ENCODE peak calls at places on chromosomes 6 and 20, in four cellular contexts. Y is A549, J is mammary epithelial cell, V is heart right ventricle. Z is an unnamed sample. For H3K4me1, the result is how much of the 10 kb centered on the place peaks cover.

GRCh38 chr6:134888316-134888715 is 61.6 kb downstream of the ALDH8A1 start:
- DNase-seq in Y (no peak), J (no peak), V (no peak), Z (no peak)

GRCh38 chr20:48148916-48149672 is 363.8 kb upstream of the SULF2 start:
- DNase-seq in Y (no peak), J (no peak), V (no peak), Z (no peak)

GRCh38 chr6:24922174-24922573 is 13.6 kb downstream of the RIPOR2 start:
- DNase-seq in Y (no peak), J (no peak), V (no peak), Z (no peak)

GRCh38 chr6:28866342-28867077 is 57.3 kb downstream of the TRIM27 start:
- DNase-seq in Y (peak), J (peak), V (peak), Z (peak)

GRCh38 chr6:16572943-16573342 is 188.3 kb downstream of the ATXN1 start:
- DNase-seq in Y (no peak), J (no peak), V (no peak), Z (no peak)

GRCh38 chr6:169420912-169421543 is 167.4 kb upstream of the THBS2 start:
- DNase-seq in Y (no peak), J (no peak), V (no peak), Z (no peak)

GRCh38 chr6:46381057-46381456 is 110.2 kb downstream of the RCAN2 start:
- DNase-seq in Y (no peak), J (no peak), V (no peak), Z (no peak)

GRCh38 chr20:32580970-32581838 is 3.9 kb downstream of the NOL4L start:
- DNase-seq in Y (no peak), J (no peak), V (peak), Z (no peak)

GRCh38 chr20:43389231-43389630 is 68.5 kb upstream of the SRSF6 start:
- DNase-seq in Y (no peak), J (no peak), V (peak), Z (no peak)

GRCh38 chr20:5282561-5282960 is 34.2 kb downstream of the PROKR2 start:
- DNase-seq in Y (no peak), J (peak), V (no peak), Z (peak)

GRCh38 chr6:134247271-134247833 is 70.6 kb downstream of the SGK1 start:
- DNase-seq in Y (no peak), J (peak), V (no peak), Z (peak)

GRCh38 chr20:3011752-3012151 is 31.7 kb upstream of the GNRH2 start:
- DNase-seq in Y (no peak), J (no peak), V (no peak), Z (no peak)

GRCh38 chr20:52923123-52923543 is 49.0 kb upstream of the TSHZ2 start:
- DNase-seq in Y (no peak), J (peak), V (no peak), Z (peak)

GRCh38 chr6:109055771-109056235 is 38.8 kb downstream of the SESN1 start:
- DNase-seq in Y (no peak), J (peak), V (no peak), Z (no peak)

GRCh38 chr6:79604583-79605037 is 26.5 kb upstream of the SH3BGRL2 start:
- DNase-seq in Y (peak), J (peak), V (no peak), Z (peak)

GRCh38 chr6:53984163-53984562 is 127.1 kb upstream of the MLIP start:
- DNase-seq in Y (peak), J (peak), V (no peak), Z (peak)

GRCh38 chr6:47254906-47255305 is 54.8 kb downstream of the TNFRSF21 start:
- DNase-seq in Y (no peak), J (peak), V (no peak), Z (no peak)

GRCh38 chr6:85641522-85641915 is 1.2 kb downstream of the SYNCRIP start:
- DNase-seq in Y (no peak), J (peak), V (no peak), Z (peak)

GRCh38 chr6:155408981-155409380 is 46.7 kb downstream of the NOX3 start:
- DNase-seq in Y (no peak), J (no peak), V (no peak), Z (no peak)

GRCh38 chr6:38283734-38284362 is 355.9 kb downstream of the BTBD9 start:
- DNase-seq in Y (no peak), J (peak), V (no peak), Z (peak)

GRCh38 chr6:13268914-13269532 is 59.3 kb downstream of the TBC1D7 start:
- DNase-seq in Y (no peak), J (peak), V (no peak), Z (peak)

GRCh38 chr20:56974499-56975250 is 291.8 kb downstream of the BMP7 start:
- DNase-seq in Y (peak), J (peak), V (no peak), Z (peak)

GRCh38 chr6:1296542-1296941 is 15.4 kb upstream of the FOXQ1 start:
- DNase-seq in Y (peak), J (peak), V (no peak), Z (peak)

GRCh38 chr6:4906942-4907300 is 96.9 kb downstream of the RPP40 start:
- DNase-seq in Y (no peak), J (no peak), V (no peak), Z (no peak)

GRCh38 chr6:52672422-52673025 is 1.6 kb downstream of the TMEM14A start:
- DNase-seq in Y (no peak), J (peak), V (no peak), Z (peak)

GRCh38 chr20:33443512-33444239 is at the start of gene SNTA1:
- DNase-seq in Y (peak), J (peak), V (peak), Z (peak)

GRCh38 chr6:109165392-109165964 is 70.2 kb downstream of the CEP57L1 start:
- DNase-seq in Y (peak), J (peak), V (peak), Z (peak)

GRCh38 chr6:42679358-42679757 is 43.0 kb downstream of the PRPH2 start:
- DNase-seq in Y (no peak), J (no peak), V (no peak), Z (no peak)

GRCh38 chr6:39251406-39251805 is 22.1 kb upstream of the KCNK5 start:
- DNase-seq in Y (no peak), J (no peak), V (no peak), Z (no peak)

GRCh38 chr20:63315982-63316491 is 23.1 kb downstream of the COL20A1 start:
- DNase-seq in Y (no peak), J (no peak), V (no peak), Z (no peak)

GRCh38 chr20:14958626-14959025 is 621.2 kb upstream of the FLRT3 start:
- DNase-seq in Y (no peak), J (no peak), V (no peak), Z (peak)

GRCh38 chr6:6515691-6516607 is 72.6 kb upstream of the LY86 start:
- DNase-seq in Y (no peak), J (no peak), V (no peak), Z (no peak)

GRCh38 chr6:45625191-45625664 is 247.5 kb upstream of the SUPT3H start:
- DNase-seq in Y (no peak), J (peak), V (no peak), Z (no peak)

GRCh38 chr6:106907754-106908153 is 66.8 kb downstream of the CD24 start:
- DNase-seq in Y (no peak), J (no peak), V (no peak), Z (no peak)

GRCh38 chr20:3430376-3431069 is 23.1 kb upstream of the DNAAF9 start:
- DNase-seq in Y (no peak), J (no peak), V (no peak), Z (no peak)

GRCh38 chr20:49865559-49865958 is 49.8 kb downstream of the SPATA2 start:
- DNase-seq in Y (no peak), J (no peak), V (no peak), Z (no peak)

GRCh38 chr6:169529931-169530761 is 171.7 kb downstream of the WDR27 start:
- DNase-seq in Y (peak), J (no peak), V (no peak), Z (no peak)

GRCh38 chr6:89862281-89862680 is 32.0 kb upstream of the GJA10 start:
- DNase-seq in Y (no peak), J (no peak), V (no peak), Z (no peak)
- H3K4me1 ChIP-seq in Y (under half), J (under half), V (under half), Z (under half)

DNA sequence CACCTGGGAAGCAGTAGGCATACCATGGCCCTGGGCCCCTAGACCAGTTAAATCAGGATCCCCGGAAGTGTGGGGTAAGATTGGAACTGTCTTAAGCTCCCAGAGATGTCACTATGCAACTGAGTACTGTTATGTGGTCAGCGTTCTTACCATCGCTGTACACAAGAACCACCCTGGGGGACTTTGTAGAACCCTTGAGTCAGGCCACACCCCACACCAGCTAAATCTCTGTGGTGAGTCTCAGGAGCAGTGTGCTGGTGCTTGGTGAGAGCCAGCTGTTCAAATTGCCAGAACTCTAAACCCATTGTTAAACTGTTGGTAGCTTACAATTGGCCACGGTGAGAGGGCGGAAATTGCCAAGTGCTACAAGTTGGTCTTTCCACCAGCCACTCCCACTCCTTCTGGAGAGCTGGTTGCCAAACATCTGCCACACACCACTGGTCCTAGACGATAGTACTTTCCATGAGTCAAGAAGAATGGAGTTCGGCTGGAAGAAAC is 80.6 kb upstream of the SYNDIG1 start:
- DNase-seq in Y (no peak), J (peak), V (no peak), Z (no peak)
- TF ChIP-seq CTCF in Y (no peak), J (no peak), V (no peak), Z (no peak)

DNA sequence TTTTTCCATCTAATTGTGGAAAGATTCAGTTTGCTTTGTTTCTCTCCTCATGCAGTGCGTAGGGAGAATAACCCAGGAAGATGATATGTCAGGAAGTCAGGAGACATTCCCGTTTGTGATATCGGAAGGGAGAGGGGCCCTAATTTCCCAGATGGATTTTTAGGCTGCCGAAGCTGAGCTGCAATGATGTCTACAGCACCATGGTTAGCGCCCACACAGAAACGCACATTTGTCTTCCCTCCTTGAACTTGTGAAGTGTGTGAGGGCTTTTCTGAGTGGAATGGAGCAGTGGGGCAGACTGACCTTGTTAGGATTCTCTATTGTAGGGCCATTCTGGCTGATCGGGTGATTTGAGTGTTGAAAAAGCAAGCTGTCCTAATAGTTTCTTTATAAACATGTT is 191.3 kb upstream of the ARG1 start:
- DNase-seq in Y (no peak), J (no peak), V (no peak), Z (no peak)
- H3K27ac ChIP-seq in Y (no peak), J (no peak), V (no peak), Z (no peak)

GRCh38 chr20:36093804-36094145 is 60.8 kb upstream of the EPB41L1 start:
- DNase-seq in Y (no peak), J (no peak), V (no peak), Z (no peak)

GRCh38 chr20:36091561-36092423 is 62.7 kb upstream of the EPB41L1 start:
- DNase-seq in Y (no peak), J (no peak), V (no peak), Z (peak)

GRCh38 chr20:36092424-36093024 is 62.0 kb upstream of the EPB41L1 start:
- DNase-seq in Y (peak), J (no peak), V (no peak), Z (no peak)

GRCh38 chr20:36094497-36094896 is 60.0 kb upstream of the EPB41L1 start:
- DNase-seq in Y (peak), J (no peak), V (peak), Z (no peak)

GRCh38 chr20:36093025-36093803 is 61.3 kb upstream of the EPB41L1 start:
- DNase-seq in Y (peak), J (peak), V (peak), Z (no peak)
- H3K4me1 ChIP-seq in Y (half or more), J (under half), V (under half), Z (under half)

GRCh38 chr6:34506718-34507117 is 40.8 kb downstream of the PACSIN1 start:
- DNase-seq in Y (no peak), J (no peak), V (no peak), Z (no peak)

GRCh38 chr6:34510299-34510698 is 44.4 kb downstream of the PACSIN1 start:
- DNase-seq in Y (no peak), J (no peak), V (no peak), Z (no peak)

GRCh38 chr6:34509782-34510181 is 43.9 kb downstream of the PACSIN1 start:
- DNase-seq in Y (no peak), J (no peak), V (no peak), Z (no peak)

GRCh38 chr6:34511214-34511922 is 44.8 kb downstream of the SPDEF start:
- DNase-seq in Y (no peak), J (no peak), V (no peak), Z (no peak)

DNA sequence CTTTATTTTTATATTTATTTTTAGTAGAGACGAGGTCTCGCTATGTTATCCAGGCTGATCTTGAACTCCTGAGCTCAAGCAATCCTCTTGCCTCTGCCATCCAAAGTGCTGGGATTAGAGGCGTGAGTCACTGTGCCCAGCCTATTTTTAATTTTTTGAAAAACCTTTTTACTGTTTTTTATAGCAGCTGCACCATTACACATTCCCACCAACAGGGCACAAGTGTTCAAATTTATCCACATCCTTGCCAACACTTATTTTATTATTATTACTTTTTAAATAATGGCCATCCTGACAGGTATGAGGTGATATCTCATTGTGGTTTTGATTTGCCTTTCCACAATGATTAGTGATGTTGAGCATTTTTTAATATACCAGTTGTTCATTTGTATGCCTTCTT is 42.5 kb downstream of the PACSIN1 start:
- DNase-seq in Y (no peak), J (no peak), V (no peak), Z (no peak)
- TF ChIP-seq CTCF in Y (no peak), J (no peak), V (no peak), Z (peak)

GRCh38 chr6:33013608-33014007 is 4.2 kb upstream of the HLA-DOA start:
- DNase-seq in Y (no peak), J (no peak), V (no peak), Z (no peak)

GRCh38 chr6:33004940-33005339 is 4.5 kb downstream of the HLA-DOA start:
- DNase-seq in Y (no peak), J (no peak), V (no peak), Z (no peak)

GRCh38 chr6:33010356-33010755 is 965 bp upstream of the HLA-DOA start:
- DNase-seq in Y (no peak), J (no peak), V (no peak), Z (no peak)

GRCh38 chr6:33007831-33008395 is 1.5 kb downstream of the HLA-DOA start:
- DNase-seq in Y (no peak), J (no peak), V (no peak), Z (no peak)

GRCh38 chr6:33008944-33009861 is at the start of gene HLA-DOA:
- DNase-seq in Y (peak), J (no peak), V (peak), Z (no peak)
- H3K27ac ChIP-seq in Y (no peak), J (no peak), V (no peak), Z (no peak)

GRCh38 chr6:122678841-122679240 is 68.6 kb downstream of the PKIB start:
- DNase-seq in Y (no peak), J (no peak), V (no peak), Z (peak)

GRCh38 chr6:122673345-122673961 is 63.2 kb downstream of the PKIB start:
- DNase-seq in Y (no peak), J (peak), V (no peak), Z (peak)

GRCh38 chr6:122677436-122677835 is 67.2 kb downstream of the PKIB start:
- DNase-seq in Y (no peak), J (no peak), V (no peak), Z (no peak)

GRCh38 chr6:122676146-122676545 is 65.9 kb downstream of the PKIB start:
- DNase-seq in Y (no peak), J (no peak), V (no peak), Z (no peak)

DNA sequence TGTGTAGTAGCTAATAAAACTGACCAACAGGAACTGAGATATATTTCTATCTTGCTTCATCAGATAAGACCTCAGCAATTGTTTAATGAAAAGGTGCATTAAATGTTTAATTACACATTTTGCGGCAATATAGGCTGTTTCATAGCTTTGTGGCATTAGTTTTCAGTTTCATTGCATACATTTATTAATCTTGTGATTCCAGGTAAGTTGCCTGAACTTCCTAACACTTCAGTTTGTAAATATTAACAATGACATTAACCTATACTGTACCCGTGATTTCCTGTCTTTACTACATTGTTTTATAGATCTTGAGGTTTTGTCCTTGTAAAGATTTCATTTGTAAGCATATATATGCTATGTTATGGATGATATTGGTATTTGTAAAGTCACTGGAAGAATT is 66.5 kb downstream of the PKIB start:
- DNase-seq in Y (no peak), J (no peak), V (no peak), Z (no peak)
- H3K4me1 ChIP-seq in Y (under half), J (under half), V (under half), Z (under half)

DNA sequence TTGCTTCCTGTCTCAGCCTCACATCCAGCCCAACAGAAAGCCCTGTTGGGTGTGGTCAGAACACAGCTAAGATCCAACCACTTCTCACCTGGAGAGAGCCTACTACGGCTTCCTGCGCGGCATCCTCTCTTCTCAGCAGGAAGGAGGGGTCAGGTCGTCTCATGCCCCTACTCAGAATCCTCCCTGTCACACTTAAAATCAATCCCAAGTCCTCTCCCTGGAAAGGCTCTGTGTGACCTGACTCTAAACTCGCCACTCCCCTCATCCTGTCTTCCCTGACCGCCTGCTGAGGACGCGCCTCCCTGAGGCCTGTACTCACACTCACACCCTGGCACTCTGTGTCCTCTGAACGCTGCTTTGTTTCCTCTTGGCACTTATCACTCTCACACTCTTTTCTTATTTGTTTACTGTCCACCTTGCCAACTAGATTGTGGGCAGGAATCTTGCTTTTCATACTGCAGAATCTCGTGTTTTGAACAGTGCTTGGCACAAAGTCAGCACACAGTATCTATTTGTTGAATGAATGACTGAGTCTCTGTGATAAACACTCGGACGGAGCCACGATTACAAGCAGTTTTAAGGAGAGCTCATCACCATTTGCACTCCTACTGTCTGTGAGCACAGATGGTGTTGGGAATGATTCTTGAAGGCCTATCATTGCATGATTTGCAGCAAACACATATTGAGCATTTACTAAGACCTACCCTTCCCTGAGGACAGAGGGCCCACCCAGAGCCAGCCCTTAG is 18.7 kb downstream of the RAB5IF start:
- DNase-seq in Y (no peak), J (no peak), V (no peak), Z (no peak)
- TF ChIP-seq CTCF in Y (no peak), J (no peak), V (no peak), Z (no peak)

GRCh38 chr6:111750147-111750546 is 123.1 kb downstream of the FYN start:
- DNase-seq in Y (no peak), J (no peak), V (no peak), Z (no peak)
- H3K27ac ChIP-seq in Y (no peak), J (no peak), V (no peak), Z (no peak)

DNA sequence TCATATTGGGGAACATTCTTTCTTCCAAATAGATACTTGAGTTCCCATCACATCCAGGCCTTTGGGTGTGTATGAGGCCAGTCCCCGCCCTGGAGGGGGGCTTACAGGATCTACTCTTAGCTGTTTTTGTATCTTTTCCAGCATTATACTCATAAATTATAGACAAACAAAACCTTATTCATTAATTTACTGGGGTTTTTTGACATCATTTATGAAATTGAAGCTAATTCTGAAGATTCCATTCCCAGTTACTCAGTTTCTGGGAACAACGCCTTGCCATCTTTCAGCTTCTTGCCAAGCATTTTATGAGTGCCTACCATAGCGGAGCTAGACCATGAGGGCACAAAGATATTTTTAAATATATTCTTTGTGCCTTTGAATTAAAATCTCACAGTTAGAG is 75.1 kb upstream of the PBOV1 start:
- DNase-seq in Y (no peak), J (no peak), V (no peak), Z (no peak)
- H3K4me1 ChIP-seq in Y (under half), J (under half), V (under half), Z (under half)

Z was measured in foreskin keratinocyte.